ENCODE peak calls at places on chromosomes 4 and X, in four cellular contexts. I is H1, J is HepG2, Q is K562. D is an unnamed sample.

GRCh38 chr4:10336471-10336870 is 120.8 kb downstream of the ZNF518B start:
- DNase-seq in I (no peak), J (no peak), Q (no peak), D (no peak)

GRCh38 chr4:1325681-1326635 is 21.1 kb upstream of the UVSSA start:
- DNase-seq in I (no peak), J (no peak), Q (no peak), D (no peak)

GRCh38 chrX:42530027-42530426 is 247.9 kb downstream of the PPP1R2C start:
- DNase-seq in I (no peak), J (no peak), Q (no peak), D (no peak)

GRCh38 chr4:185309770-185310169 is 86.0 kb downstream of the LRP2BP start:
- DNase-seq in I (no peak), J (no peak), Q (no peak), D (peak)

GRCh38 chrX:78517124-78517523 is 142.0 kb downstream of the RTL3 start:
- DNase-seq in I (no peak), J (no peak), Q (no peak), D (peak)

GRCh38 chr4:163611172-163611571 is 116.7 kb downstream of the TMA16 start:
- DNase-seq in I (no peak), J (no peak), Q (no peak), D (no peak)

GRCh38 chr4:105147226-105148151 is 813 bp downstream of the TET2 start:
- DNase-seq in I (no peak), J (peak), Q (peak), D (no peak)

GRCh38 chr4:86453044-86453501 is 93.2 kb upstream of the MAPK10 start:
- DNase-seq in I (no peak), J (no peak), Q (no peak), D (no peak)

GRCh38 chr4:16289872-16290554 is 63.7 kb upstream of the TAPT1 start:
- DNase-seq in I (no peak), J (peak), Q (peak), D (no peak)

GRCh38 chr4:161653697-161654096 is 510.1 kb downstream of the FSTL5 start:
- DNase-seq in I (no peak), J (no peak), Q (no peak), D (no peak)

GRCh38 chrX:39477438-39478120 is 620.2 kb downstream of the BCOR start:
- DNase-seq in I (peak), J (no peak), Q (peak), D (no peak)

GRCh38 chr4:12488672-12489071 is 995.5 kb downstream of the RAB28 start:
- DNase-seq in I (no peak), J (no peak), Q (no peak), D (no peak)

GRCh38 chrX:49183701-49184281 is 2.4 kb downstream of the PRICKLE3 start:
- DNase-seq in I (no peak), J (no peak), Q (no peak), D (no peak)

GRCh38 chrX:49187028-49187394 is 838 bp upstream of the PRICKLE3 start:
- DNase-seq in I (no peak), J (no peak), Q (no peak), D (no peak)

GRCh38 chrX:49186125-49187027 is at the start of gene PRICKLE3:
- DNase-seq in I (no peak), J (peak), Q (peak), D (no peak)

GRCh38 chrX:49185062-49185394 is 1.1 kb downstream of the PRICKLE3 start:
- DNase-seq in I (no peak), J (no peak), Q (no peak), D (no peak)

DNA sequence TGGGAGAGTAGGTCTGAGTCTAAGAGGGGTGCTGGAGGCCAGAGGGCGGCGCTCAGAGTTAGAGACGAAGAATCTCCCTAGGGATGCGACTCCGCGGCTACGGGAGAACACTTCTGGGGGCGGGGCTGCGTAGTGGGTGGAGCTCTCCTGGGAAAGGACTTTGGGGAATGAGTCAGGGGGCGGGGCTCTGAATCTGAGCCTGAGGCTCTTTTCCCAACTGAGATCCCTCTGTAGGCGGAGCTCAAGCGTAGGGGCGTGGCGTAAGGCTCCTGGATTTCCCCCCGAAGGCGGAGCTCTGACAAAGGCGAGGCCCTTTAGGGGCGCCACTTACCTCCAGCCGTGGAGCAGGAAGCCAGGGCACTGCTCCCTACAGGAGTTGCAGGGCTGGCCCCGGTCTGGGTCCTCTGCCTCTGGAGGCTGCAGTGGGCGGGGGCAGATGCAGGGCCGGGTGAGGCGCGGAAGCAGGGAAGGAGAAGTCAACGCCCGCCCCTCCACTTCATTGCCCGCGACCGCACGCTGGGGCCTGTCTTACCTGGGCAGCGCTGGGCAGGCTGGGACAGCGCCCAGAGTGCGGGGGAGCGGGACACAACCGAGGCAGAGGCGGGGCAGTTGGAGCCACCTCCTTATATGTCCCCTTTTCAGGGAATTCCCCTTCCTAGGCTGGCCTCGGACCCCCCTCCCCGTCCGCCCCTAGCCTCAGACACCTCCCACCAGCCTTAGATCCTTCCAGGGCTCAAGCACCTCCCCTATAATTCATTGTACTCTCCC is 1.7 kb downstream of the PRICKLE3 start:
- DNase-seq in I (peak), J (no peak), Q (peak), D (no peak)
- TF ChIP-seq EZH2 in I (no peak), J (no peak), Q (no peak), D (no peak)

GRCh38 chrX:71623105-71623450 is 4.8 kb upstream of the CXCR3 start:
- DNase-seq in I (no peak), J (no peak), Q (no peak), D (no peak)
- H3K4me3 ChIP-seq in I (no peak), J (peak), Q (no peak), D (no peak)

DNA sequence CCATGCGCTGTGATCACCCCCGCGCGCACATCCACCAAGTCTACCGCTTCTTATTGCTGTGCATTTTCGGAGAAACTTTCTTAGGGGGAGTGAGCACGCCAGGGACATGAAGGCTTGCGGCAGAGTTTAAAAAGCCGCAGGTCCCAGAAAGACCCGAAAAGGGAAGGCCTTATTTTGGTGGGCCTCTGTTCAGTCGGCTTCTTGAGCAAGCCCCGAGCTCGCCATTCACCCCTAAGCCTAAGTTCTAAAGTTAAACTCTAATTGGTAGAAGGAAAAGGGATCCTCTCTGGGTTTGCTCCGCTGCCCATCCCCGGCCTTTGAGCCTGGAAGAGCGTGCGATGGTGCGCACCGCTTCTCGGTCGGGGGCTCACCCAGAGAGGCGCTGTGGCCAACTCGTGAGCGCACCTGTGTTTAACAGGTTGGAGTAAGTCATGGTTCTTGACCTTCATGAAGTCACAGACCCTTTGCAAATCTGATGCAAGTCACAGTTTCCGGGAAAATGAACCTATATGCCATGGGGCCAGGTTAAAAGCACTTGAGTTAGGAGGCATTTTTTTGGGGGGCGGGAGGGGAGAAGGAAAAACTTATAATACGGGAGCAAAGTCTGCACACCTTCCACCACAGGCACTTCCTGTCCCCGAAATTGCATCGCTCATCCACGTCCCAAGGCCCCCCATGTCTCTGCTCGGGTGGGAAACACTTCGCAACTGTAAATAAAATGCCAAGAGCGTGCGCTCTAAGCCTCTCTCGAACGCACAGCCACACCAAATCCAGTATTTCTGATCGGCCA is 1.9 kb downstream of the PHOX2B start:
- DNase-seq in I (no peak), J (no peak), Q (no peak), D (no peak)
- TF ChIP-seq EP300 in I (no peak), J (no peak), Q (no peak), D (no peak)

DNA sequence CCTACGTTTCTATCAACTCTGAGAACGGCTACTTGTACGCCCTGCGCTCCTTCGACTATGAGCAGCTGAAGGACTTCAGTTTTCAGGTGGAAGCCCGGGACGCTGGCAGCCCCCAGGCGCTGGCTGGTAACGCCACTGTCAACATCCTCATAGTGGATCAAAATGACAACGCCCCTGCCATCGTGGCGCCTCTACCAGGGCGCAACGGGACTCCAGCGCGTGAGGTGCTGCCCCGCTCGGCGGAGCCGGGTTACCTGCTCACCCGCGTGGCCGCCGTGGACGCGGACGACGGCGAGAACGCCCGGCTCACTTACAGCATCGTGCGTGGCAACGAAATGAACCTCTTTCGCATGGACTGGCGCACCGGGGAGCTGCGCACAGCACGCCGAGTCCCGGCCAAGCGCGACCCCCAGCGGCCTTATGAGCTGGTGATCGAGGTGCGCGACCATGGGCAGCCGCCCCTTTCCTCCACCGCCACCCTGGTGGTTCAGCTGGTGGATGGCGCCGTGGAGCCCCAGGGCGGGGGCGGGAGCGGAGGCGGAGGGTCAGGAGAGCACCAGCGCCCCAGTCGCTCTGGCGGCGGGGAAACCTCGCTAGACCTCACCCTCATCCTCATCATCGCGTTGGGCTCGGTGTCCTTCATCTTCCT is 2.7 kb downstream of the PCDH10 start:
- DNase-seq in I (no peak), J (no peak), Q (no peak), D (no peak)
- TF ChIP-seq EZH2 in I (peak), J (no peak), Q (no peak), D (no peak)

GRCh38 chr4:8438743-8439142 is 1.8 kb downstream of the ACOX3 start:
- DNase-seq in I (no peak), J (no peak), Q (no peak), D (no peak)

GRCh38 chr4:8440491-8441311 is at the start of the genes ACOX3 and TRMT44:
- DNase-seq in I (peak), J (peak), Q (peak), D (peak)

GRCh38 chr4:8441499-8442091 is 1.0 kb downstream of the TRMT44 start:
- DNase-seq in I (no peak), J (no peak), Q (no peak), D (no peak)

GRCh38 chr4:8439914-8440490 is 521 bp downstream of the ACOX3 start:
- DNase-seq in I (no peak), J (peak), Q (no peak), D (no peak)

DNA sequence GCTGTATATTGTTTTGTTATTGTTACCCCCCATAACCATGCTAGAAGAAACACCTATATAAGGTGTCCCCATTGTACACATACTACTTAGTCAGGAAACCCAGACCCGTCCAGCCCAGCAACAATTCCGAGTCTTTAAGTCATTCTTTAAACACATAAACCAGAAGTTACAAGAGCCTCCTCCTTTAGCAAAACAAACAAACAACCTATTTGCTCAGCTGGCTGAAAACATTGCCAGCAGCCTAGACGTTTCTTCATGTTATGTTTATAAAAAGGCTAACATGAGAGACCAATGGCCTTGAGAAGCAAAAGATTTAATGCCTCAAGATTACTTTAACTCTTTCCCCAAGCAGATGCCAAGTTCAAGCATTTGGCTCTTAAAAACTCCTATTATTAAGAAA is 1.4 kb downstream of the ACOX3 start:
- DNase-seq in I (no peak), J (no peak), Q (no peak), D (no peak)
- H3K4me3 ChIP-seq in I (no peak), J (peak), Q (peak), D (peak)

GRCh38 chr4:152531479-152531878 is 4.4 kb downstream of the FBXW7 start:
- DNase-seq in I (no peak), J (no peak), Q (no peak), D (no peak)
- TF ChIP-seq EP300 in I (no peak), J (no peak), Q (no peak), D (peak)

GRCh38 chrX:143945171-143945570 is 61.3 kb downstream of the UBE2NL start:
- DNase-seq in I (no peak), J (no peak), Q (no peak), D (no peak)
- TF ChIP-seq EZH2 in I (no peak), J (no peak), Q (no peak), D (no peak)

GRCh38 chrX:53584891-53585290 is 101.6 kb downstream of the HUWE1 start:
- DNase-seq in I (no peak), J (no peak), Q (no peak), D (no peak)
- H3K4me3 ChIP-seq in I (no peak), J (no peak), Q (no peak), D (no peak)

GRCh38 chr4:48748949-48749596 is 31.0 kb downstream of the FRYL start:
- DNase-seq in I (no peak), J (no peak), Q (no peak), D (no peak)
- TF ChIP-seq EP300 in I (no peak), J (no peak), Q (no peak), D (no peak)

GRCh38 chr4:5888222-5888701 is 4.6 kb downstream of the CRMP1 start:
- DNase-seq in I (no peak), J (no peak), Q (peak), D (no peak)
- TF ChIP-seq EZH2 in I (no peak), J (no peak), Q (no peak), D (no peak)

D was measured in GM12878.